ENCODE peak calls at places on chromosomes 13 and 19, in four cellular contexts. G is HCT116, H is HepG2, V is K562. K is an unnamed sample.

GRCh38 chr13:27977476-27978300 is 8.6 kb upstream of the CDX2 start:
- DNase-seq in G (no peak), H (no peak), V (no peak), K (no peak)

GRCh38 chr13:62482351-62482750 is 1066.7 kb upstream of the PCDH20 start:
- DNase-seq in G (no peak), H (peak; percentile 20), V (no peak), K (no peak)

GRCh38 chr19:3670258-3670795 is 29.9 kb downstream of the PIP5K1C start:
- DNase-seq in G (no peak), H (no peak), V (peak; percentile 88), K (no peak)

GRCh38 chr13:72868229-72868628 is 86.3 kb downstream of the PIBF1 start:
- DNase-seq in G (no peak), H (no peak), V (no peak), K (no peak)

GRCh38 chr13:20669162-20669561 is 34.3 kb upstream of the IL17D start:
- DNase-seq in G (no peak), H (no peak), V (no peak), K (no peak)

GRCh38 chr13:109483369-109483768 is 303.0 kb downstream of the IRS2 start:
- DNase-seq in G (no peak), H (no peak), V (no peak), K (no peak)

GRCh38 chr13:87677334-87678234 is 6.4 kb downstream of the SLITRK5 start:
- DNase-seq in G (no peak), H (peak; percentile 1), V (no peak), K (no peak)

GRCh38 chr19:10224337-10224736 is 6.8 kb downstream of the S1PR2 start:
- DNase-seq in G (no peak), H (no peak), V (no peak), K (no peak)

GRCh38 chr13:28684257-28684656 is 25.3 kb downstream of the POMP start:
- DNase-seq in G (no peak), H (peak; percentile 1), V (peak; percentile 11), K (no peak)

GRCh38 chr13:100382787-100383186 is 205.8 kb downstream of the GGACT start:
- DNase-seq in G (no peak), H (no peak), V (no peak), K (no peak)

GRCh38 chr13:22883961-22884360 is 296.8 kb upstream of the SGCG start:
- DNase-seq in G (no peak), H (no peak), V (no peak), K (no peak)

GRCh38 chr13:102878491-102878890 is 32.7 kb downstream of the ERCC5 start:
- DNase-seq in G (no peak), H (no peak), V (no peak), K (no peak)

GRCh38 chr13:110593430-110594130 is 21.8 kb upstream of the NAXD start:
- DNase-seq in G (peak; percentile 50), H (peak; percentile 65), V (peak; percentile 44), K (no peak)

GRCh38 chr19:15317392-15318011 is 14.8 kb downstream of the BRD4 start:
- DNase-seq in G (no peak), H (peak; percentile 66), V (no peak), K (no peak)

GRCh38 chr13:94169783-94170513 is 309.5 kb downstream of the DCT start:
- DNase-seq in G (no peak), H (no peak), V (no peak), K (no peak)

GRCh38 chr19:56837892-56838679 is 2.4 kb downstream of the PEG3 start:
- DNase-seq in G (no peak), H (peak; percentile 67), V (no peak), K (no peak)

GRCh38 chr19:36771275-36772231 is 1.1 kb downstream of the ZNF850 start:
- DNase-seq in G (no peak), H (peak; percentile 85), V (peak; percentile 50), K (peak; percentile 67)

GRCh38 chr19:19361075-19361594 is 40.5 kb downstream of the MAU2 start:
- DNase-seq in G (peak; percentile 85), H (peak; percentile 83), V (peak; percentile 76), K (peak; percentile 72)

GRCh38 chr19:43450545-43450997 is 14.8 kb downstream of the LYPD3 start:
- DNase-seq in G (no peak), H (no peak), V (no peak), K (no peak)

GRCh38 chr13:24684600-24684998 is 4.4 kb downstream of the ATP12A start:
- DNase-seq in G (no peak), H (no peak), V (no peak), K (no peak)

GRCh38 chr13:40255551-40255950 is 410.9 kb downstream of the FOXO1 start:
- DNase-seq in G (no peak), H (no peak), V (no peak), K (no peak)

GRCh38 chr13:73268306-73268705 is 209.5 kb downstream of the KLF5 start:
- DNase-seq in G (no peak), H (no peak), V (no peak), K (no peak)

GRCh38 chr19:39515551-39516191 is 732 bp downstream of the SELENOV start:
- DNase-seq in G (no peak), H (no peak), V (no peak), K (no peak)

GRCh38 chr19:47111081-47111589 is 2.4 kb downstream of the ZC3H4 start:
- DNase-seq in G (no peak), H (no peak), V (peak; percentile 44), K (no peak)
- TF ChIP-seq POLR2AphosphoS5 in G (no peak), H (peak; percentile 33), V (peak; percentile 0), K (no peak)

GRCh38 chr19:29375429-29376093 is 150.2 kb upstream of the VSTM2B start:
- DNase-seq in G (no peak), H (no peak), V (no peak), K (no peak)

GRCh38 chr19:29372461-29372860 is 153.3 kb upstream of the VSTM2B start:
- DNase-seq in G (no peak), H (no peak), V (no peak), K (no peak)

GRCh38 chr19:29370276-29370675 is 155.5 kb upstream of the VSTM2B start:
- DNase-seq in G (no peak), H (no peak), V (no peak), K (no peak)

GRCh38 chr19:29372921-29373797 is 152.6 kb upstream of the VSTM2B start:
- DNase-seq in G (no peak), H (no peak), V (no peak), K (no peak)

GRCh38 chr19:29371766-29372415 is 153.9 kb upstream of the VSTM2B start:
- DNase-seq in G (no peak), H (no peak), V (no peak), K (no peak)
- TF ChIP-seq REST in G (no peak), H (no peak), V (no peak), K (no peak)

DNA sequence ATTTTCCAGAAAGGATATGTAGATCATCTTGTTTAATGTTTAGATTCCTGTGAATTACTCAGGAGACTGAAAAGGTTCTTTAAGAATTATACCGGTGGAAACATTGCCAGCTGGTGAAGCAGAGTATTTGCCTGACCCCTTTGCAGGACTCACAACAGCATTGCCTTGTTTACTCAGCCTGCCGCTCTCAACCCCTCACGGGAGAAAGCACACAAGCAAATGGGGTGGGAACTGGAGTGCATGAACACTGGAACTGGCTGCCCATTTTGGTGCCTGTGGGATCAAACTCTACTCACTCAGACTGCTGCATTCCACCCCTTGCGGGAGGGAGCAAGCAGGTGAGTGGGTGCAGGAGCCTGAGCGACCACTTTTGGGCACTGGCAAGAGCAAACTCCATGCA is 804.7 kb upstream of the SLITRK1 start:
- DNase-seq in G (no peak), H (no peak), V (no peak), K (no peak)
- TF ChIP-seq TCF7L2 in G (no peak), H (no peak), V (no peak), K (no peak)

DNA sequence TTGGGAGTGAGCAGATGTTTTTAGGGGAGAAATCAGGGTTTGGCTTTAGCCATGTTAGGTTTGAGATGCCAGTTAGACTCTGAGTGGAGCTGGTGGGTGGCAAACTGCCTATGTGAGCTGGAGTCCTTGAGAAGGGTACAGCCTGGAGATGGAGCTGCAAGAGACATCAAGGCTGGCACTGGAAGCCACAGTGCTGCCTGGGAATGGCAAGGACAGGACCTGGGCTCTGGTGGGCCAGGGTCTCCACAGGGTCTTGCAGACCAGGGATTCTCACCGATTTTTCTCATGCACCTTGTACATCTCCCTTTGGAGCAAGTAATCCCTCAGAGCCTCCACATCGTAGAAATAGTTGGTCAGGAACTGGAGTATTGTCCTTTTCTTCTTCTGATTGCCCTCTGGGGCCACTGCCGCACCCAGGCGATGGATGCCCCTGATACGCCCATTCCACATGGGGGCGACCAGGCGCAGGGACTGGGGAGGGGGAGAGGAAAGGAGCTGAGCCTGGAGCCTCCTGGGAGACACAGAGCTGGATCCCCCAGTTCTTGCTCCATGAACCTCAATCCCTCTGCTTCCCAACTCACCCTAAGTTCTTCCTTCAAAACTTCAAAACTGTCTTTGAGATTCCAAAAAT is 1.7 kb downstream of the DMAC2 start:
- DNase-seq in G (no peak), H (no peak), V (no peak), K (no peak)
- TF ChIP-seq POLR2AphosphoS5 in G (no peak), H (no peak), V (no peak), K (no peak)

DNA sequence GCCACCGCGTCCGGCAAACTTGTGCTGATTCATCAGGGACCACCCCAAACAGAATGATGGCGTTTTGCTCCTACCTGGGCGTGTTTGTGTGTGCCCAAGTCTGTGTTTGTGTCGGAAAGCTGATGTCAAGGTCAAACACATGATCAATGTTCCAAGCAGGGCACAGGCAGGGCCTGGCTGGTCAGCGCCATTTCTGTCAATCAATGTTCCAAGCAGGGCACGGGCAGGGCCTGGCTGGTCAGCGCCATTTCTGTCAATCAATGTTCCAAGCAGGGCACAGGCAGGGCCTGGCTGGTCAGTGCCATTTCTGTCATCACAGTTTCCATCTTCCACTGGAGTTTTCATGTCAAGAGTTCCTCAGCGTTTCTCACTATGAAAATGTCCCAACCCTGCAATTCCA is 14.9 kb upstream of the GRTP1 start:
- DNase-seq in G (no peak), H (no peak), V (no peak), K (no peak)
- TF ChIP-seq REST in G (no peak), H (no peak), V (no peak), K (no peak)

K was measured in Panc1.